ENCODE peak calls at places on chromosomes 1 and 21, in five cellular contexts. K, R, G, S and A are unnamed samples.

GRCh38 chr1:235448616-235449015 is 55.6 kb downstream of the B3GALNT2 start:
- DNase-seq in K (no peak), R (no peak), G (no peak), S (no peak), A (no peak)

GRCh38 chr1:24457866-24458265 is 42.3 kb downstream of the NIPAL3 start:
- DNase-seq in K (no peak), R (no peak), G (no peak), S (no peak), A (no peak)

GRCh38 chr1:203625623-203626189 is 926 bp upstream of the ATP2B4 start:
- DNase-seq in K (no peak), R (no peak), G (peak; percentile 60), S (no peak), A (no peak)

GRCh38 chr1:32989160-32989894 is 24.7 kb upstream of the RNF19B start:
- DNase-seq in K (peak; percentile 38), R (no peak), G (peak; percentile 65), S (peak; percentile 91), A (peak; percentile 75)

GRCh38 chr1:230327892-230328284 is 98.2 kb downstream of the PGBD5 start:
- DNase-seq in K (no peak), R (no peak), G (no peak), S (no peak), A (no peak)

GRCh38 chr1:173208146-173208545 is 1.0 kb upstream of the TNFSF4 start:
- DNase-seq in K (no peak), R (no peak), G (no peak), S (no peak), A (no peak)

GRCh38 chr1:44327679-44328491 is 27.2 kb downstream of the ERI3 start:
- DNase-seq in K (peak; percentile 62), R (peak; percentile 84), G (peak; percentile 95), S (peak; percentile 94), A (peak; percentile 91)

GRCh38 chr1:112991721-112992120 is 35.7 kb upstream of the SLC16A1 start:
- DNase-seq in K (no peak), R (no peak), G (no peak), S (no peak), A (no peak)

GRCh38 chr1:30743584-30744059 is 14.0 kb downstream of the LAPTM5 start:
- DNase-seq in K (no peak), R (no peak), G (no peak), S (no peak), A (no peak)

GRCh38 chr1:3457910-3458621 is 3.6 kb downstream of the ARHGEF16 start:
- DNase-seq in K (peak; percentile 57), R (no peak), G (peak; percentile 52), S (no peak), A (no peak)

GRCh38 chr21:43278359-43278758 is 109.6 kb downstream of the CRYAA start:
- DNase-seq in K (no peak), R (peak; percentile 45), G (no peak), S (no peak), A (no peak)

GRCh38 chr1:147539122-147539575 is 2.2 kb upstream of the BCL9 start:
- DNase-seq in K (peak; percentile 69), R (no peak), G (no peak), S (peak; percentile 72), A (peak; percentile 53)

GRCh38 chr1:85452859-85453430 is 12.0 kb downstream of the DDAH1 start:
- DNase-seq in K (no peak), R (no peak), G (no peak), S (no peak), A (no peak)

GRCh38 chr21:39863111-39863510 is 4.1 kb upstream of the PCP4 start:
- DNase-seq in K (no peak), R (no peak), G (no peak), S (no peak), A (no peak)

GRCh38 chr1:38561699-38562098 is 297.9 kb downstream of the RRAGC start:
- DNase-seq in K (no peak), R (no peak), G (no peak), S (no peak), A (no peak)

GRCh38 chr1:247440001-247440620 is 17.8 kb downstream of the OR2B11 start:
- DNase-seq in K (no peak), R (no peak), G (no peak), S (no peak), A (no peak)

DNA sequence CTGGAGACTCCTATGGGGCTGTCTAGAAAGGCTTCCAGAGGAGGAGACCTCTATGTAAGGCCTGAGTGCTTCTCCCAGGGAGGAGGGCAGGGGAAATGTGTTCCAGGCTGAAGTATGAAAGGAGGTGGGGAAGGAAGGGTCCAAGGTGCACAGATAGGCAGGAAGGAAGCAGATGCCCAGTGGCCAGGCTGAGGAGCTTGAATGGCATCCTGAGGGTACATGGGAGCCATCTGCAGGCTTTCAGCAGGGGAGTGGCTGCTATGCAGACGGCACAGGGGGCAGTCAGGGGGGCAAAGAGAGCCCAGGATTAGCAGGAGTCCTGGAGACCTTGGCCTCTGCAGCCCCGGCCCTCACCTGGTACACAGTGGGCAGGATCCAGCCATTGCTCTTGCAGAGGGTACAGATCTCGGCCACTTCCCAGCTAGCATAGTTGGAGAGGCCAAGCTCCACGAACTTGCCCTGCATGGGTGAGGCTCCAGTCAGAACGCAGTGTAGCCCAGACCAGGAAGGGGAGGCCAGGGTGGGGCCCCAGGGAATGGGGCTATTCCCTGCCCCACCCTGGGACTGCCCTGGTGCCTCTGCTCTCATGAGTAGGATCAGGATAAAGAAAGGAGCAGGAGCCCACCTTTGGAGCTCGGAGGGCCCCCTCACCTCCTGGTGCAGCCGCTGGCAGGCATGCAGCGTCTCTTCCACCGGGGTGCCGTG is 4.0 kb downstream of the AKR7A2 start:
- DNase-seq in K (no peak), R (no peak), G (no peak), S (peak; percentile 48), A (no peak)
- TF ChIP-seq POLR2A in K (no peak), R (no peak), G (no peak), S (no peak), A (no peak)

GRCh38 chr1:198936371-198937083 is 297.7 kb downstream of the PTPRC start:
- DNase-seq in K (no peak), R (no peak), G (no peak), S (no peak), A (no peak)
- TF ChIP-seq CTCF in K (no peak), R (no peak), G (no peak), S (no peak), A (no peak)

DNA sequence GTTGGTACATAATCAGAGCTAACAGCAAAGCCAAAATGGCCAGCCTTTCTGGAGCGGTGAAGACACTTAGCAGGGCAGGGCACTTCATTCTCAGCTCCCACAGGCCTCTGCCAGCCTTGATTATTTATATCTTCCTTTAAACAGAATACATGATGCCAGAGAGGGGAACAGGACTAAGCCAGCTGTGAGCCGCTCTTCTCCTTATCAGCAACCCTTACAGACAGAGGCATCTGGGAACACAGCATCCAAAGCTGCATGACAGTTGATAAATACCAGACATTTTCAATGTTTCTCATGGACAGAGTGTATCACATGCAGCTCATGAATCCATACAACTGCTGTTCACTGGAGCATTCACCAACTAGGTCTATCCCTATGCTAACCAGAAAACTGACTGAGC is 29.1 kb downstream of the DNAJC11 start:
- DNase-seq in K (no peak), R (no peak), G (no peak), S (no peak), A (no peak)
- TF ChIP-seq POLR2A in K (no peak), R (no peak), G (no peak), S (no peak), A (no peak)

DNA sequence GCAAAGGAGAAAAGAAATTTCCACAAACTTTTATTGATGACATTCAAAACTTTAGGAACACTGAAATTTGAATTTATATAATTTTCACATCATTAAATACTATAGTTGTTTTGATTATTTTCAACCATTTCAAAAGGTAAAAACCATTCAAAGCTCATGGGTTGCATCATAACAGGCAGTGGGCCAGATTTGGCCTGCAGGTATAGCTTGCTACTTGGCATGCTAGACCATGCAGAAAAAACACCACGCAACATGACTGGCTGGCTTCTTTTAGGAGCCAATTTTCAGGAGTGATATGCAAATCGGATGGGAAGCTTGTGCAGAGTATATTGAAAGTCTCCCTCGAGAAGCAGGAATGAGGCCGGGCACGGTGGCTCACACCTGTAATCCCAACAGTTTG is 144.8 kb downstream of the GLUL start:
- DNase-seq in K (no peak), R (peak; percentile 70), G (peak; percentile 11), S (no peak), A (no peak)
- TF ChIP-seq CTCF in K (no peak), R (no peak), G (no peak), S (no peak), A (no peak)

DNA sequence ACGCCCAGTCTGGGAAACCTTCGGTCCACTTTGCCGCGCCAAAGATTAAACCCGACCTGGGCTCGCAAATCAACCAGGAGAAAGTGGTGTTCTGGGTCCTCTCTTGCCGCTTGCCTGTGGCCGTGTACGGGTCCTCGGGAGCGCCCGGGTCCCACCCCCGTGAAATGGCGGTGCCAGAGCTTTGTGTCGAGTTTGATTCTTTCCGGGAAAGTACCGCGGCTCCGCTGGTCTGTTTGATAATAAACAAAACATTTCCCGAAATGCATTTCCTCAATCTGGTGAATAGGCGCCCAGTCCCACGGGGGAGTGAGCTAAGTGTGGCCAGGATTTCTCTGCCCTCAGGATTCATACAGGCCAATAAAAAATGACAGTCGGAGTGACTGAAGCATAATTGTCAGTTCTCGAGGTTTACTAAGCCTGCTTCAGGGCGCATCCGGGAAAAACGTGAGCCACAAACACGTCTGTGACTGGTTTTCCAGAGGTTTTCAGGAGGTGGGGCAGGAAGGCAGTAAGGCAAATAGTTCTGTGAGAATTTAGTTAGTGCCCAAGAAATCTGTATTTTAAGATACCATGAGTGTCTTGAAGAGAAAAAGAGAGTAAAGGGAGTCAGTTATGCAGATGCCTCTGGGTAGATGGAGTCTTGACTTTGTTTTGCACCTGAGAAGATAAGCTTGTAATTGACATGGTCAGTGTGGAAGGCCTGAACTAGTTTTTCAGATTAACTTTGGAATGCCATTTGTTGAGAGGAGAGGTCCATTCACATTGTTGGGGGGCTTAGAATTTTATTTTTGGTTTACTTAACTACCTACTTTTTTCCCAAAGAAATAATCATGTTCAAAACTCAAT is 675 bp downstream of the IFNAR1 start:
- DNase-seq in K (peak; percentile 28), R (peak; percentile 82), G (peak; percentile 65), S (peak; percentile 86), A (peak; percentile 70)
- TF ChIP-seq POLR2A in K (no peak), R (no peak), G (no peak), S (no peak), A (no peak)

GRCh38 chr1:119676571-119677206 is 28.6 kb upstream of the ZNF697 start:
- DNase-seq in K (peak; percentile 20), R (peak; percentile 48), G (no peak), S (peak; percentile 66), A (peak; percentile 47)
- TF ChIP-seq CTCF in K (no peak), R (peak; percentile 15), G (no peak), S (no peak), A (no peak)

GRCh38 chr1:59730759-59731478 is 83.8 kb upstream of the HOOK1 start:
- DNase-seq in K (peak; percentile 68), R (peak; percentile 73), G (peak; percentile 20), S (peak; percentile 93), A (peak; percentile 83)
- TF ChIP-seq POLR2A in K (no peak), R (no peak), G (no peak), S (no peak), A (no peak)